ENCODE peak calls at places on chromosome 18, in ten cellular contexts. J, R, I, S, D, O, A, Q, V and X are unnamed samples.

GRCh38 chr18:22447770-22448169 is 30.1 kb upstream of the CTAGE1 start:
- DNase-seq in J (no peak), R (no peak), I (no peak), S (no peak), D (no peak), O (no peak), A (no peak), Q (no peak), V (no peak), X (no peak)

GRCh38 chr18:25373443-25373842 is 21.5 kb upstream of the ZNF521 start:
- DNase-seq in J (no peak), R (no peak), I (no peak), S (no peak), D (no peak), O (no peak), A (no peak), Q (no peak), V (no peak), X (no peak)

GRCh38 chr18:35634376-35634775 is 52.8 kb downstream of the GALNT1 start:
- DNase-seq in J (no peak), R (peak; percentile 39), I (peak; percentile 42), S (no peak), D (no peak), O (no peak), A (no peak), Q (no peak), V (peak; percentile 23), X (no peak)

GRCh38 chr18:6373187-6373586 is 41.5 kb downstream of the L3MBTL4 start:
- DNase-seq in J (no peak), R (no peak), I (no peak), S (no peak), D (no peak), O (no peak), A (no peak), Q (no peak), V (no peak), X (no peak)

GRCh38 chr18:10748641-10749040 is 222.8 kb downstream of the NAPG start:
- DNase-seq in J (no peak), R (peak; percentile 26), I (no peak), S (no peak), D (peak; percentile 3), O (no peak), A (no peak), Q (no peak), V (no peak), X (no peak)

GRCh38 chr18:832085-832681 is 20.1 kb upstream of the YES1 start:
- DNase-seq in J (peak; percentile 89), R (no peak), I (no peak), S (no peak), D (peak; percentile 37), O (no peak), A (peak; percentile 32), Q (peak; percentile 87), V (peak; percentile 67), X (no peak)

GRCh38 chr18:48356151-48356745 is 52.9 kb downstream of the ZBTB7C start:
- DNase-seq in J (no peak), R (no peak), I (no peak), S (no peak), D (no peak), O (no peak), A (no peak), Q (no peak), V (no peak), X (no peak)

GRCh38 chr18:33440011-33440383 is 524 bp downstream of the CCDC178 start:
- DNase-seq in J (no peak), R (peak; percentile 67), I (peak; percentile 46), S (no peak), D (peak; percentile 58), O (peak; percentile 3), A (peak; percentile 54), Q (peak; percentile 82), V (peak; percentile 82), X (no peak)

GRCh38 chr18:63208676-63209075 is 110.9 kb downstream of the BCL2 start:
- DNase-seq in J (no peak), R (no peak), I (no peak), S (no peak), D (no peak), O (no peak), A (no peak), Q (no peak), V (no peak), X (no peak)

GRCh38 chr18:43422483-43422882 is 145.2 kb upstream of the SYT4 start:
- DNase-seq in J (no peak), R (no peak), I (no peak), S (no peak), D (peak; percentile 5), O (no peak), A (no peak), Q (peak; percentile 63), V (peak; percentile 34), X (no peak)

GRCh38 chr18:43420091-43420490 is 142.8 kb upstream of the SYT4 start:
- DNase-seq in J (no peak), R (no peak), I (no peak), S (no peak), D (no peak), O (no peak), A (no peak), Q (no peak), V (no peak), X (no peak)

GRCh38 chr18:43420950-43421349 is 143.7 kb upstream of the SYT4 start:
- DNase-seq in J (no peak), R (no peak), I (no peak), S (no peak), D (no peak), O (no peak), A (no peak), Q (peak; percentile 63), V (no peak), X (no peak)
- TF ChIP-seq CTCF in J (no peak), R (peak; percentile 18), I (no peak), S (no peak), D (peak; percentile 12), O (no peak), A (no peak), Q (peak; percentile 75), V (peak; percentile 11), X (no peak)

DNA sequence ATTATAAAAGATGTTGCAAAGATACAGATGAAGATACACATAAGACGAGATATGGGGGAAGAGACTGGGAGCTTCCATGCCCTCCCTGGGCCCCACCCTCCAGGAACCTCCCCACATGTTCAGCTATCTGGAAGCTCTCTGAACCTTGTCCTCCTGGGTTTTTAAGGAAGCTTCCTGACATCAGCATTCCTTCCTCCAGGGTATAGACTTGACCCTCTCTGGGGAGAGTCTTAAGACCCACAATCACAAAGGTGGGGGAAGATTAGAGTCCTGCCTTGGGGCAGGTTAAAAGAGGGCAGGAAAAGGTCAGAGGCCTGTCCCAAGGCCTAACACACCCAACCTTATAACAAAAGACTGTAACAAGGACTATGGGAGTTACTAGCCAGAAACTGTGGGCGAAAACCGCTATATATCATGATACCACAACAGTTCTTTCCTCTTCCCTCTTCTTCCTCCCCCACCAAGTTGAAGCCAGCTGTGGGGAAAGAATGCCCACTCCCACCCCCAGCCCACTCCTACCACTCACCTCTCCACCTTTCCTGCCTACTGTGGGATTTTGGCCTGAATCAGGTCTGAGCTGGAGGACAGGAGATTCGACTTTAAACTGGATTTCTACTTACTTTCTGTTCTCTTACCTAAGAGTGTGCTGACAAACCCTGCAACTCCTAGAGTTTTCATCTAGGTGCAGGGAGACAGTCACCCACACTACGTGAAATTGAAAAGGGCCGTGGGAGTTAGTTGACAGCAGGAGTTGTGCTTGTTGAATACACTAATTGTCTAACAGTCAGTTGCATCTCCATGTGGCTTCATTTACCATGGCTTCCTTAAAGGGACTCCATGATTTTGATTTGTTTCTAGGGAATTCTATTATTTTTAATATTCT is 105.0 kb downstream of the LAMA3 start:
- DNase-seq in J (peak; percentile 42), R (no peak), I (no peak), S (no peak), D (no peak), O (no peak), A (no peak), Q (peak; percentile 15), V (no peak), X (no peak)
- TF ChIP-seq CTCF in J (no peak), R (no peak), I (no peak), S (no peak), D (no peak), O (no peak), A (no peak), Q (no peak), V (no peak), X (no peak)

DNA sequence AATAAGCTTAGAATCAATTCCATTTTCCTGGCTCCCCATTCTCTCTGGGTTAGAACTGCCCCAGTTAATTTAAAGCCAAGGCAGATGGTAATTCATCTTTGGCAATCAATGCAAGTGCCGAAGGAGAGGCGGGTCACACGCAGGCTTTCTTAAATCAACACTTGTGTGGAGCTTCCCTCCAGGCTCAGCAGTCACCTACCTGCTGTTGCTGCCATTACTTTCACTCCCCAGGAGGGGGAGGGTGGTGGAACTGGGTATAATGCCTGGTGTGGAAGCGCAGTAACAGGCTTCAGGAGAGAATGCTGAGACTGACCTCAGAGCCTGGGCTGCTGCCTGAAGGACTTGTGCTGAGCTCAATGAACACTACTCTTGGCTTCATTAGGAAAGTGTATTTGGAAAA is 19.2 kb downstream of the TTR start:
- DNase-seq in J (peak; percentile 58), R (peak; percentile 18), I (peak; percentile 26), S (no peak), D (peak; percentile 5), O (no peak), A (peak; percentile 57), Q (peak; percentile 87), V (peak; percentile 74), X (no peak)
- TF ChIP-seq CTCF in J (peak; percentile 40), R (peak; percentile 10), I (peak; percentile 5), S (no peak), D (peak; percentile 13), O (no peak), A (no peak), Q (peak; percentile 54), V (peak; percentile 30), X (no peak)

GRCh38 chr18:58128286-58129018 is 84.4 kb downstream of the NEDD4L start:
- DNase-seq in J (no peak), R (no peak), I (no peak), S (no peak), D (no peak), O (no peak), A (peak; percentile 42), Q (no peak), V (peak; percentile 78), X (no peak)
- TF ChIP-seq CTCF in J (no peak), R (no peak), I (no peak), S (no peak), D (no peak), O (no peak), A (no peak), Q (no peak), V (peak; percentile 20), X (no peak)